ENCODE peak calls at places on chromosomes 5 and 9, in seven cellular contexts. G, I, K, Z, F, S and T are unnamed samples.

GRCh38 chr9:107049046-107049824 is 186.3 kb downstream of the ZNF462 start:
- DNase-seq in K (no peak), S (no peak), Z (no peak), F (no peak), I (peak), G (peak), T (peak)

GRCh38 chr9:84296146-84296843 is 44.3 kb downstream of the SLC28A3 start:
- DNase-seq in F (peak), G (peak), I (no peak), S (peak), Z (no peak), K (peak), T (peak)

GRCh38 chr9:100595391-100596199 is 17.7 kb downstream of the CAVIN4 start:
- DNase-seq in S (peak), I (peak), Z (no peak), F (no peak), G (peak), K (peak), T (peak)

GRCh38 chr5:68803881-68804319 is 289.9 kb upstream of the SLC30A5 start:
- DNase-seq in K (no peak), G (no peak), Z (no peak), S (no peak), I (no peak), F (no peak), T (no peak)

GRCh38 chr9:97516111-97516510 is 14.6 kb downstream of the TMOD1 start:
- DNase-seq in F (no peak), Z (no peak), K (no peak), G (no peak), I (no peak), S (no peak), T (no peak)

GRCh38 chr9:117957267-117957666 is 253.1 kb downstream of the TLR4 start:
- DNase-seq in G (no peak), I (no peak), Z (no peak), F (no peak), K (no peak), S (no peak), T (no peak)

GRCh38 chr5:1011226-1011631 is 2.6 kb downstream of the NKD2 start:
- DNase-seq in F (peak), G (no peak), I (peak), Z (no peak), K (peak), S (no peak), T (no peak)

GRCh38 chr9:79807966-79808365 is 236.2 kb downstream of the TLE4 start:
- DNase-seq in S (no peak), F (no peak), Z (no peak), K (no peak), G (no peak), I (no peak), T (peak)

GRCh38 chr5:57845025-57845424 is 362.4 kb upstream of the ACTBL2 start:
- DNase-seq in G (no peak), F (no peak), I (no peak), S (peak), K (no peak), Z (no peak), T (no peak)

GRCh38 chr5:60814498-60814897 is 29.6 kb downstream of the ELOVL7 start:
- DNase-seq in I (no peak), Z (no peak), F (no peak), K (no peak), G (no peak), S (no peak), T (no peak)

GRCh38 chr5:122192883-122193496 is 63.6 kb downstream of the ZNF474 start:
- DNase-seq in F (no peak), S (peak), Z (no peak), I (peak), K (no peak), G (peak), T (peak)

GRCh38 chr9:124263158-124263557 is 5.4 kb downstream of the NEK6 start:
- DNase-seq in Z (no peak), G (no peak), F (no peak), S (no peak), K (no peak), I (no peak), T (no peak)

GRCh38 chr5:2029206-2029605 is 146.5 kb upstream of the IRX4 start:
- DNase-seq in K (no peak), I (no peak), Z (no peak), S (no peak), F (no peak), G (no peak), T (peak)

GRCh38 chr9:126122901-126123616 is 203.6 kb upstream of the MVB12B start:
- DNase-seq in S (no peak), I (no peak), F (no peak), K (no peak), G (no peak), Z (no peak), T (no peak)

GRCh38 chr9:20532584-20532983 is 89.7 kb downstream of the MLLT3 start:
- DNase-seq in K (no peak), I (peak), F (no peak), G (no peak), S (no peak), Z (no peak), T (no peak)